ENCODE peak calls at places on chromosomes 3 and 15, in ten cellular contexts. J is IMR-90; G is small intestine; F is astrocyte of the cerebellum; K is tibial artery; M is CD8-positive, alpha-beta memory T cell; Y is choroid plexus epithelial cell; C is psoas muscle; P is neural progenitor cell; A is AG04450. S is an unnamed sample.

GRCh38 chr3:50165388-50166308 is 10.5 kb downstream of the SEMA3F start:
- DNase-seq in J (peak), G (peak), F (peak), K (peak), M (no peak), Y (no peak), C (no peak), P (no peak), A (no peak), S (no peak)

GRCh38 chr3:196431193-196432136 is 762 bp downstream of the UBXN7 start:
- DNase-seq in J (peak), G (peak), F (no peak), K (peak), M (peak), Y (peak), C (peak), P (peak), A (no peak), S (peak)

GRCh38 chr3:17431004-17431403 is 311.4 kb downstream of the TBC1D5 start:
- DNase-seq in J (peak), G (peak), F (no peak), K (no peak), M (no peak), Y (peak), C (no peak), P (no peak), A (peak), S (no peak)

GRCh38 chr15:70701891-70702568 is 61.3 kb downstream of the UACA start:
- DNase-seq in J (peak), G (peak), F (peak), K (no peak), M (no peak), Y (peak), C (peak), P (no peak), A (no peak), S (no peak)

GRCh38 chr3:189577290-189577951 is 53.8 kb upstream of the TP63 start:
- DNase-seq in J (no peak), G (no peak), F (no peak), K (no peak), M (no peak), Y (no peak), C (no peak), P (no peak), A (no peak), S (no peak)

GRCh38 chr15:93384886-93385285 is 295.9 kb upstream of the RGMA start:
- DNase-seq in J (no peak), G (no peak), F (no peak), K (no peak), M (no peak), Y (no peak), C (no peak), P (peak), A (no peak), S (no peak)

GRCh38 chr15:74530771-74531143 is 10.3 kb upstream of the ARID3B start:
- DNase-seq in J (no peak), G (no peak), F (no peak), K (no peak), M (no peak), Y (no peak), C (no peak), P (no peak), A (no peak), S (no peak)

GRCh38 chr3:150546226-150547044 is at the start of the genes EIF2A and SERP1:
- DNase-seq in J (peak), G (peak), F (peak), K (peak), M (peak), Y (peak), C (peak), P (peak), A (peak), S (peak)

GRCh38 chr15:101536875-101537405 is 47.4 kb upstream of the PCSK6 start:
- DNase-seq in J (no peak), G (no peak), F (no peak), K (no peak), M (no peak), Y (no peak), C (peak), P (no peak), A (no peak), S (peak)

GRCh38 chr3:149936812-149937230 is 33.9 kb downstream of the PFN2 start:
- DNase-seq in J (peak), G (peak), F (peak), K (no peak), M (peak), Y (peak), C (no peak), P (peak), A (no peak), S (peak)

GRCh38 chr3:166190360-166190759 is 353.1 kb upstream of the BCHE start:
- DNase-seq in J (peak), G (no peak), F (peak), K (no peak), M (no peak), Y (peak), C (no peak), P (peak), A (peak), S (no peak)

GRCh38 chr15:90592144-90592887 is 62.6 kb downstream of the CRTC3 start:
- DNase-seq in J (peak), G (no peak), F (no peak), K (no peak), M (no peak), Y (peak), C (no peak), P (no peak), A (peak), S (no peak)

GRCh38 chr3:132317229-132317948 is at the start of gene ACP3:
- DNase-seq in J (peak), G (peak), F (peak), K (peak), M (no peak), Y (peak), C (no peak), P (peak), A (peak), S (peak)

GRCh38 chr15:29969587-29970401 is 113.0 kb upstream of the GOLGA8J start:
- DNase-seq in J (no peak), G (no peak), F (no peak), K (no peak), M (no peak), Y (no peak), C (no peak), P (no peak), A (no peak), S (no peak)

GRCh38 chr3:37852097-37852496 is 9.6 kb upstream of the CTDSPL start:
- DNase-seq in J (peak), G (no peak), F (no peak), K (no peak), M (no peak), Y (no peak), C (no peak), P (no peak), A (no peak), S (no peak)

GRCh38 chr15:34795267-34796081 is at the start of gene ACTC1:
- DNase-seq in J (peak), G (no peak), F (no peak), K (peak), M (no peak), Y (peak), C (peak), P (peak), A (no peak), S (no peak)

GRCh38 chr15:34793901-34794300 is 1.4 kb downstream of the ACTC1 start:
- DNase-seq in J (no peak), G (no peak), F (no peak), K (no peak), M (no peak), Y (no peak), C (peak), P (no peak), A (no peak), S (no peak)

GRCh38 chr15:34793071-34793470 is 2.3 kb downstream of the ACTC1 start:
- DNase-seq in J (no peak), G (no peak), F (no peak), K (no peak), M (no peak), Y (no peak), C (no peak), P (no peak), A (no peak), S (no peak)

GRCh38 chr15:34796847-34797246 is 1.5 kb upstream of the ACTC1 start:
- DNase-seq in J (no peak), G (no peak), F (no peak), K (no peak), M (no peak), Y (peak), C (no peak), P (no peak), A (no peak), S (no peak)

GRCh38 chr15:34794590-34795206 is 651 bp downstream of the ACTC1 start:
- DNase-seq in J (no peak), G (no peak), F (no peak), K (no peak), M (no peak), Y (no peak), C (no peak), P (no peak), A (no peak), S (no peak)
- H3K4me3 ChIP-seq in J (no peak), G (no peak), F (peak), K (peak), M (no peak), Y (no peak), C (peak), P (peak), A (no peak), S (no peak)

DNA sequence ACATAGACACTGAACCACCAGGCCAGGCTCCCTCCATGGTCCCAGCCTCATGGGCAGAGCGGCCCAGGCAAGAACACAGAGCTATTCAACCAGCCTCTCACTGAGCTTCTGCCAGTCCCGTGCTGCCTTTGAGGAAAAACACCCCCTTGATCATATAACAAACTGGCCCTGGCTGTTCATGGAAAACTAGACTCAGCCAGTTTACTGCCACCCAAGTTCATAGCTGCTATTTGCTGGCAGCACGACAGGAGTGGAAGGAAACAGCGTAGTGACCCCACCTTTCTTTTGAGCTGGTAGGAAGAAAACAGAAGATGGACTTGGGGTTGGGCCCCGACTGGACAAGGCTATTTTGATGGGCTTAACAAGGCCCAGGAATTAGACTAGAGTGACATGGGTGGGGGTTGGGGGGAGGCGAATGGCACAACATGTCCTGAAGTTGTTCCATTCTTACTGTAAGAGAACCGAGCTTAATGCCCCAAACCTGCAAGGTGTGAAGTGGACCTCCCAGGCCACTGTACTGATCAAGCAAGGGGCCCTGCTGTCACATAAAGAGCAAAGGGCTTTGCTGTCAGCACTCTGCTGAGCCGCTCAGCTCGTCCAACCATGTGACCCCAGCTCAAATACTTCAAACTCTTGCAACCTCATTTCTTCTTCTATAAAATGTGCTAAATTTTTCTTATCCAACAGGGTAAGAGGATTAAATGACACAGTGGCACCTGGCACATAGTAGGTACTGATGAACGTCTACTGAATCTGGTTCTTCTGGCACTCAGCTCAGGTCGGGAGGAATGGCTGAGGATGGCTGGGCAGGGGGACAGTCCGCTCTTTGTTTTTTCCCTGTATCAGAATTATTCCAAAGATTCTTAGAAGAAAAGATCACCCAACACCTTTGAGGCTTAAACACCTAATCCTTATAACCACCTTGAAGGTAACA is 1.5 kb downstream of the FBXL22 start:
- DNase-seq in J (no peak), G (peak), F (no peak), K (peak), M (no peak), Y (peak), C (no peak), P (peak), A (no peak), S (peak)
- H3K4me3 ChIP-seq in J (no peak), G (no peak), F (no peak), K (peak), M (no peak), Y (no peak), C (peak), P (no peak), A (no peak), S (peak)

GRCh38 chr3:4986175-4986610 is 7.0 kb downstream of the BHLHE40 start:
- DNase-seq in J (peak), G (no peak), F (no peak), K (no peak), M (no peak), Y (no peak), C (no peak), P (peak), A (no peak), S (no peak)
- H3K4me3 ChIP-seq in J (peak), G (no peak), F (peak), K (peak), M (peak), Y (peak), C (peak), P (peak), A (peak), S (peak)

GRCh38 chr3:64616953-64617352 is 70.8 kb downstream of the ADAMTS9 start:
- DNase-seq in J (no peak), G (no peak), F (no peak), K (no peak), M (no peak), Y (no peak), C (no peak), P (no peak), A (no peak), S (no peak)

GRCh38 chr3:64612916-64613526 is 74.8 kb downstream of the ADAMTS9 start:
- DNase-seq in J (no peak), G (no peak), F (no peak), K (no peak), M (no peak), Y (peak), C (no peak), P (no peak), A (no peak), S (no peak)

GRCh38 chr3:64617610-64618009 is 70.2 kb downstream of the ADAMTS9 start:
- DNase-seq in J (no peak), G (no peak), F (no peak), K (no peak), M (no peak), Y (no peak), C (no peak), P (no peak), A (no peak), S (no peak)

GRCh38 chr3:64612082-64612860 is 75.5 kb downstream of the ADAMTS9 start:
- DNase-seq in J (peak), G (peak), F (no peak), K (no peak), M (no peak), Y (peak), C (no peak), P (no peak), A (no peak), S (peak)
- H3K4me3 ChIP-seq in J (no peak), G (no peak), F (no peak), K (no peak), M (no peak), Y (no peak), C (peak), P (no peak), A (no peak), S (no peak)